ENCODE peak calls at places on chromosomes 6 and 20, in six cellular contexts. One of them, this sample, is unnamed.

GRCh38 chr6:97669191-97669651 is 386.2 kb upstream of the MMS22L start:
- DNase-seq in HCT116: no peak
- DNase-seq in uterus: no peak
- DNase-seq in stomach: no peak
- DNase-seq in H1: no peak
- DNase-seq in IMR-90: peak; percentile 24
- DNase-seq in this sample: no peak

GRCh38 chr20:63011798-63012197 is 5.0 kb upstream of the BHLHE23 start:
- DNase-seq in uterus: no peak
- DNase-seq in HCT116: no peak
- DNase-seq in stomach: no peak
- DNase-seq in IMR-90: no peak
- DNase-seq in H1: no peak
- DNase-seq in this sample: no peak

GRCh38 chr6:132712366-132712765 is 1.5 kb downstream of the VNN1 start:
- DNase-seq in uterus: no peak
- DNase-seq in H1: no peak
- DNase-seq in IMR-90: peak; percentile 62
- DNase-seq in stomach: no peak
- DNase-seq in HCT116: no peak
- DNase-seq in this sample: peak; percentile 3

GRCh38 chr6:42075159-42075838 is 25.0 kb downstream of the TAF8 start:
- DNase-seq in stomach: peak; percentile 87
- DNase-seq in IMR-90: peak; percentile 69
- DNase-seq in H1: no peak
- DNase-seq in uterus: peak; percentile 77
- DNase-seq in HCT116: no peak
- DNase-seq in this sample: peak; percentile 61

GRCh38 chr6:20577280-20577679 is 43.0 kb downstream of the CDKAL1 start:
- DNase-seq in stomach: no peak
- DNase-seq in IMR-90: no peak
- DNase-seq in H1: no peak
- DNase-seq in HCT116: no peak
- DNase-seq in uterus: no peak
- DNase-seq in this sample: no peak

GRCh38 chr6:36314221-36315014 is 22.3 kb downstream of the BNIP5 start:
- DNase-seq in H1: peak; percentile 31
- DNase-seq in uterus: no peak
- DNase-seq in stomach: no peak
- DNase-seq in IMR-90: no peak
- DNase-seq in HCT116: peak; percentile 12
- DNase-seq in this sample: no peak

GRCh38 chr20:62165762-62166399 is 16.9 kb upstream of the MTG2 start:
- DNase-seq in HCT116: no peak
- DNase-seq in uterus: peak; percentile 38
- DNase-seq in H1: no peak
- DNase-seq in stomach: no peak
- DNase-seq in IMR-90: no peak
- DNase-seq in this sample: no peak

GRCh38 chr6:144036064-144036873 is 28.2 kb upstream of the PLAGL1 start:
- DNase-seq in uterus: no peak
- DNase-seq in IMR-90: peak; percentile 40
- DNase-seq in HCT116: no peak
- DNase-seq in stomach: no peak
- DNase-seq in H1: no peak
- DNase-seq in this sample: no peak

GRCh38 chr6:1317302-1317815 is 5.5 kb downstream of the FOXQ1 start:
- DNase-seq in stomach: no peak
- DNase-seq in HCT116: no peak
- DNase-seq in IMR-90: no peak
- DNase-seq in uterus: no peak
- DNase-seq in H1: no peak
- DNase-seq in this sample: no peak

GRCh38 chr20:41654884-41655283 is 36.7 kb upstream of the CHD6 start:
- DNase-seq in H1: no peak
- DNase-seq in stomach: peak; percentile 32
- DNase-seq in HCT116: no peak
- DNase-seq in uterus: no peak
- DNase-seq in IMR-90: peak; percentile 23
- DNase-seq in this sample: no peak

GRCh38 chr20:3846740-3847418 is at the start of gene MAVS:
- DNase-seq in IMR-90: peak; percentile 70
- DNase-seq in stomach: peak; percentile 92
- DNase-seq in uterus: peak; percentile 56
- DNase-seq in HCT116: peak; percentile 40
- DNase-seq in H1: peak; percentile 51
- DNase-seq in this sample: peak; percentile 81

GRCh38 chr6:152769993-152770392 is 19.4 kb downstream of the VIP start:
- DNase-seq in IMR-90: no peak
- DNase-seq in stomach: no peak
- DNase-seq in H1: no peak
- DNase-seq in uterus: no peak
- DNase-seq in HCT116: no peak
- DNase-seq in this sample: no peak

GRCh38 chr6:2589171-2589661 is 161.5 kb downstream of the MYLK4 start:
- DNase-seq in H1: no peak
- DNase-seq in uterus: no peak
- DNase-seq in HCT116: no peak
- DNase-seq in stomach: no peak
- DNase-seq in IMR-90: no peak
- DNase-seq in this sample: no peak
- TF ChIP-seq POLR2A in H1: no peak
- TF ChIP-seq POLR2A in uterus: no peak
- TF ChIP-seq POLR2A in HCT116: no peak
- TF ChIP-seq POLR2A in stomach: no peak
- TF ChIP-seq POLR2A in IMR-90: no peak
- TF ChIP-seq POLR2A in this sample: no peak

GRCh38 chr6:111692327-111693164 is 86.9 kb upstream of the TRAF3IP2 start:
- DNase-seq in stomach: peak; percentile 85
- DNase-seq in uterus: no peak
- DNase-seq in HCT116: no peak
- DNase-seq in IMR-90: no peak
- DNase-seq in H1: no peak
- DNase-seq in this sample: no peak
- TF ChIP-seq POLR2A in stomach: no peak
- TF ChIP-seq POLR2A in uterus: no peak
- TF ChIP-seq POLR2A in HCT116: no peak
- TF ChIP-seq POLR2A in IMR-90: no peak
- TF ChIP-seq POLR2A in H1: no peak
- TF ChIP-seq POLR2A in this sample: no peak

GRCh38 chr6:139219271-139219729 is 72.5 kb downstream of the TXLNB start:
- DNase-seq in H1: peak; percentile 65
- DNase-seq in stomach: peak; percentile 91
- DNase-seq in HCT116: peak; percentile 73
- DNase-seq in uterus: peak; percentile 70
- DNase-seq in IMR-90: peak; percentile 90
- DNase-seq in this sample: peak; percentile 44
- TF ChIP-seq POLR2A in H1: no peak
- TF ChIP-seq POLR2A in stomach: no peak
- TF ChIP-seq POLR2A in HCT116: no peak
- TF ChIP-seq POLR2A in uterus: no peak
- TF ChIP-seq POLR2A in IMR-90: no peak
- TF ChIP-seq POLR2A in this sample: no peak

GRCh38 chr6:83812595-83812994 is 40.6 kb upstream of the RIPPLY2 start:
- DNase-seq in stomach: no peak
- DNase-seq in HCT116: no peak
- DNase-seq in IMR-90: no peak
- DNase-seq in uterus: no peak
- DNase-seq in H1: no peak
- DNase-seq in this sample: no peak

DNA sequence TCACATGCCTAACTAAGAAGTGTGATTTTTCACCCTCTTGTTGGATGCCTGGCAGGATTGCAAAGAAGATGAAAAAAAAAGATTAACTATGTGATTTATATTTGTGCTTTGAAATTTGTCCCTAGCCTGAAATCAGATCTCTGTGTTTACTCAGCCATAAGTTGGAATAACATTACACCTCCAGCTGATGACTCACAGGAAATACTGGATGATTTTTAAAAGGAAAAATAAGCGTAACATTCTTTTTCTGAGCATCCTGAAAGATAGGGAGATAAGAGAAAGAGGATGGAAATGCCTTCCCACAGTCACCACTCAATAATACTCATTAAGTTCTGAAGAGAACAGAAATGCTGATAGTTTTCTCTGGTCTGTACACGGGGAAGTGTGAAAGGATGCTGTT is 37.5 kb upstream of the RIPPLY2 start:
- DNase-seq in HCT116: no peak
- DNase-seq in IMR-90: no peak
- DNase-seq in stomach: no peak
- DNase-seq in uterus: no peak
- DNase-seq in H1: no peak
- DNase-seq in this sample: no peak
- TF ChIP-seq POLR2A in HCT116: no peak
- TF ChIP-seq POLR2A in IMR-90: no peak
- TF ChIP-seq POLR2A in stomach: no peak
- TF ChIP-seq POLR2A in uterus: no peak
- TF ChIP-seq POLR2A in H1: no peak
- TF ChIP-seq POLR2A in this sample: no peak

GRCh38 chr20:20017001-20017851 is at the start of gene NAA20:
- DNase-seq in IMR-90: peak; percentile 90
- DNase-seq in stomach: peak; percentile 95
- DNase-seq in HCT116: peak; percentile 91
- DNase-seq in H1: peak; percentile 89
- DNase-seq in uterus: peak; percentile 92
- DNase-seq in this sample: peak; percentile 96
- TF ChIP-seq POLR2A in IMR-90: no peak
- TF ChIP-seq POLR2A in stomach: no peak
- TF ChIP-seq POLR2A in HCT116: peak; percentile 54
- TF ChIP-seq POLR2A in H1: peak; percentile 36
- TF ChIP-seq POLR2A in uterus: peak; percentile 48
- TF ChIP-seq POLR2A in this sample: peak; percentile 77

DNA sequence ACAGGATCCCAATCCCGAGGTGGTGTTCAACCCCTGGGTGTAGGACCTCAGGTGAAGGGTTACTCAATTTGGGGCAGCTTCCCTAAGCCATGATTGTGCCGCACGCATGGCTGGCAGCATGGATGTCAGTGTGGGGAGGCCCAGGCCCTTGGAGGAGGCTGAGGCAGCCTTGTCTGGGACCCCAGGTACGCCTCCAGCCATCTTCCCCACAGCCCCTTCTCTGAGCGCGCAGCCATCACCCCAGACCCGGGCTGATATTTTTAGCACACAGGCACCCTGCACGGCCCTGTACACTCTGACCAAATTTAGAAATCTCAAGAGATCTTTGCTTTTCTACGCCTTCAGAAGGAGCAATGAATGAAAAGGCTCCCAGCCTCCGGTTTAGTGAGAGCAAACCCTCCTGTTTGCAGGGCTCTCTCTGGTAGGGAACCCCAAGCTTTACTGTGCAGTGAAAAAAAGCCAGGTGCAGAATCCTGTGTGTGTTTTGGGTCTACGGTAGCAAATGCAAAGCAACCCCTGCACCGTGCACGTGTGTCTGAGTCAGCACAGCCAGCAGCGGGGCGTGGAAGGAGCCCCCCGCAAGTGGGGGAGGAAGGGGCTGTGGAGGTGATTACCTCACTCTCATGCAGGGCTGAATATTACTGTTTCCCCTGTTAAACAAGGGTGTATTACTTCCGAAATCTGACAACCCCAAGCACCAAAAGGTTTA is 44.3 kb downstream of the CTCFL start:
- DNase-seq in uterus: no peak
- DNase-seq in stomach: no peak
- DNase-seq in HCT116: no peak
- DNase-seq in IMR-90: no peak
- DNase-seq in H1: no peak
- DNase-seq in this sample: no peak
- TF ChIP-seq POLR2A in uterus: no peak
- TF ChIP-seq POLR2A in stomach: no peak
- TF ChIP-seq POLR2A in HCT116: no peak
- TF ChIP-seq POLR2A in IMR-90: no peak
- TF ChIP-seq POLR2A in H1: no peak
- TF ChIP-seq POLR2A in this sample: no peak